ENCODE peak calls at places on chromosome 16, in eight cellular contexts. P, Q, J, R, W, C, G and A are unnamed samples.

GRCh38 chr16:59973966-59974365 is 1239.8 kb upstream of the GOT2 start:
- DNase-seq in P (no peak), Q (no peak), J (no peak), R (no peak), W (no peak), C (no peak), G (no peak), A (no peak)

GRCh38 chr16:11135167-11135973 is 120.6 kb downstream of the SOCS1 start:
- DNase-seq in P (peak; percentile 61), Q (no peak), J (peak; percentile 64), R (no peak), W (no peak), C (no peak), G (no peak), A (no peak)

GRCh38 chr16:31099860-31100638 is 5.5 kb upstream of the VKORC1 start:
- DNase-seq in P (no peak), Q (no peak), J (no peak), R (no peak), W (no peak), C (no peak), G (no peak), A (no peak)

GRCh38 chr16:73116576-73116975 is 68.6 kb upstream of the ZFHX3 start:
- DNase-seq in P (no peak), Q (no peak), J (no peak), R (no peak), W (no peak), C (no peak), G (no peak), A (no peak)

GRCh38 chr16:85653226-85653917 is 35.4 kb downstream of the GINS2 start:
- DNase-seq in P (no peak), Q (no peak), J (no peak), R (no peak), W (no peak), C (no peak), G (no peak), A (no peak)

GRCh38 chr16:81616321-81617020 is 162.6 kb upstream of the PLCG2 start:
- DNase-seq in P (peak; percentile 88), Q (peak; percentile 60), J (peak; percentile 81), R (peak; percentile 65), W (peak; percentile 90), C (no peak), G (no peak), A (peak; percentile 33)

GRCh38 chr16:72934661-72935403 is 113.1 kb downstream of the ZFHX3 start:
- DNase-seq in P (peak; percentile 72), Q (no peak), J (peak; percentile 32), R (no peak), W (no peak), C (no peak), G (no peak), A (no peak)

GRCh38 chr16:16048904-16049582 is 99.6 kb downstream of the ABCC1 start:
- DNase-seq in P (no peak), Q (no peak), J (no peak), R (no peak), W (no peak), C (no peak), G (no peak), A (no peak)

GRCh38 chr16:15052747-15053476 is 3.0 kb downstream of the NTAN1 start:
- DNase-seq in P (no peak), Q (no peak), J (peak; percentile 25), R (no peak), W (no peak), C (no peak), G (no peak), A (no peak)

GRCh38 chr16:26627958-26628357 is 438.8 kb upstream of the C16orf82 start:
- DNase-seq in P (no peak), Q (no peak), J (no peak), R (no peak), W (no peak), C (no peak), G (no peak), A (no peak)

GRCh38 chr16:49354101-49354500 is 19.5 kb upstream of the C16orf78 start:
- DNase-seq in P (no peak), Q (no peak), J (no peak), R (no peak), W (no peak), C (no peak), G (no peak), A (no peak)

GRCh38 chr16:49351119-49351518 is 22.5 kb upstream of the C16orf78 start:
- DNase-seq in P (no peak), Q (no peak), J (no peak), R (peak; percentile 23), W (no peak), C (no peak), G (no peak), A (no peak)

GRCh38 chr16:49354991-49355390 is 18.6 kb upstream of the C16orf78 start:
- DNase-seq in P (no peak), Q (no peak), J (no peak), R (no peak), W (no peak), C (no peak), G (no peak), A (no peak)

GRCh38 chr16:49353650-49354049 is 20.0 kb upstream of the C16orf78 start:
- DNase-seq in P (peak; percentile 5), Q (no peak), J (no peak), R (no peak), W (no peak), C (no peak), G (no peak), A (no peak)

DNA sequence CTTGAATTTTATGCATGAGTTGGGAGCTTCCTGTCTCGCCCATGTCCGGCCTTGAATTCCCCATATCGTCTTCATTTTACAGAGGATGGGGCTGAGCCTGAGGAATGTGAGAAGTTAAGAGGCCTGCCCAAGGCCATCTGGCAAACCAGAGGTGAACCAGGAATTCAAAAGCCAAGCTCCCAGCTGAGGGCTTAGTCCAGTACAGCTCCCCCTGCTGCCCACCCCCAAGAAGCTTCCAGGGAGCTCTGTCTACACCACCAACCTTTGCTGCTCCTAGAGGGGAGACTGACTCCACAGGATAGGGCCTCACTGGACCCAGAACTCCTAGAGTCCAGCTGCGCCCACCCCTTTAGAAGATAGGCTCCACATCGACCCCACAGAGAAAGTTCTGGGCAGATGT is 20.7 kb upstream of the C16orf78 start:
- DNase-seq in P (peak; percentile 2), Q (no peak), J (peak; percentile 6), R (peak; percentile 44), W (no peak), C (no peak), G (peak; percentile 67), A (no peak)
- TF ChIP-seq CTCF in P (peak; percentile 21), Q (no peak), J (peak; percentile 26), R (peak; percentile 39), W (peak; percentile 12), C (peak; percentile 31), G (peak; percentile 81), A (no peak)

GRCh38 chr16:68343137-68343536 is 32.3 kb downstream of the PRMT7 start:
- DNase-seq in P (no peak), Q (no peak), J (no peak), R (no peak), W (no peak), C (no peak), G (no peak), A (no peak)
- TF ChIP-seq CTCF in P (no peak), Q (no peak), J (no peak), R (no peak), W (no peak), C (no peak), G (no peak), A (no peak)

GRCh38 chr16:580141-580945 is 9.5 kb upstream of the RAB40C start:
- DNase-seq in P (no peak), Q (no peak), J (no peak), R (no peak), W (no peak), C (no peak), G (no peak), A (no peak)

GRCh38 chr16:577796-578195 is 8.0 kb downstream of the PIGQ start:
- DNase-seq in P (no peak), Q (no peak), J (no peak), R (no peak), W (no peak), C (no peak), G (no peak), A (no peak)

GRCh38 chr16:580946-581498 is 8.8 kb upstream of the RAB40C start:
- DNase-seq in P (no peak), Q (no peak), J (no peak), R (no peak), W (no peak), C (no peak), G (no peak), A (no peak)

GRCh38 chr16:578232-578869 is 8.6 kb downstream of the PIGQ start:
- DNase-seq in P (no peak), Q (no peak), J (no peak), R (no peak), W (no peak), C (no peak), G (no peak), A (no peak)

DNA sequence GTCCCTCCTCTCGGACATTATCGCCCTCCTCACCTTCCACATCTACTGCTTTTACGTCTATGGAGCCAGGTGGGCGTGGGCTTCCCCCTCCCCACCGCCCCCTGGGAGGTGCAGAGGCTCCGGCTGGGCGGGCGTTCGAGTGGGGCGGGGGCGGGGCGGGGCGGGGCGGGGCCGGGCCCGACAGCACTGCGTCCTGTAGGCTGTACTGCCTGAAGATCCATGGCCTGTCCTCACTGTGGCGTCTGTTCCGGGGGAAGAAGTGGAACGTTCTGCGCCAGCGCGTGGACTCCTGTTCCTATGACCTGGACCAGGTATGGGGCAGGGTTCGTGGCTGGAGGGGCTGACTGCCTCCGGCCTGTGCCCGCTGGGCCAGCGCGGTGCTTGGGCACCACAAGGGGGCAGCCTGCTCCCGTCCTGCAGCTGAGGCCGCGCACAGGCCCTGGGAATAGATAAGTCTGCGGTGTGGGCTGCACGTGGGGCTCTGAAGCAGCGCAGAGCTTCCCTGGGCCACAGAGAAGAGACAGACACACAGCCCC is 9.2 kb downstream of the PIGQ start:
- DNase-seq in P (peak; percentile 88), Q (peak; percentile 74), J (peak; percentile 76), R (peak; percentile 84), W (no peak), C (no peak), G (peak; percentile 94), A (peak; percentile 82)
- TF ChIP-seq CTCF in P (peak; percentile 92), Q (peak; percentile 75), J (peak; percentile 78), R (peak; percentile 80), W (peak; percentile 64), C (peak; percentile 74), G (peak; percentile 96), A (no peak)

DNA sequence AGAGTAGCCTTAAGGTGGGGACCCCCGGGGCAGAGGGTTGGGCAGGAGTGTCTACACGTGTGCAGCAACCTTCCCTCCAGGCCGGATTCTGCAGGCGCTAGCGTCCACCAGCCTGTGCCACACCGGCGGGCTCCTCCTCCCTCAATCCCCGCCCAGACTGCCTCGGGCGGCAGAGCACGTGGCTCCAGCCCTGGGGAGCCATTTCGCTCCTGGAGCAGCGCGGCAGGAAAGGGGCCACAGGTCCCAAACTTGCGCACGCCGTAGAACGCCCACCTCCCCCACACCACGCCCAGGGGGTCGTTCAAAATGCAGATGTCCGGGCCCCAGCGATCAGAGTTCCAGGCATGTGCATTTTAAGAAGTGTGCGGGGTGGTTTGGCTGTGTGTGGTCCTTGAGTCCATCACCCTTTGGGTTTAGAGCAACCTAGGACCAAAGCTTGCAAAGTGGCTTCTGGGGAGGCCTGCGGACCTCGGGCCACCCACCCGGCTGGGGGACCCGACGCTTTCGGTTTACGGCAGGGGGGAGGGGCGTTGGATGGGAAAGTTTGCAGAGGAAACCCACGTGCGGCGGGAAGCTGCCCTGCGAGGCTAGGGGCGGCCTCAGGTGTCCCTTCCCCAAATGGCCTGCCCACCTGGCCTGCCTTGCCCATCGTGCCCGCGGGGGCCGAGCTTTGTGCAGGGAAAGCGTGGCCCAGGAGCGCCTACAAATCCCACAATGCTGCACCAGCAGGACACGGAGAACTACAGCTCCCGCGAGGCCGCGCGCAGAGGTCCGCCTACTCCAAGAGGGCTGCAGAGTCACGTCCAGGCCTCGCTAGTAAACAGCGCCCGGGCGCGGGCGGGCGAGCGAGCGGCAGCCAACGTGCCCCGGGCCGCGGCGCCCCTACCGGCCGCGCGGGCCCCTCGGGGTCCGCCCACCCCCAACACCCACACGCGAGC is 1.4 kb downstream of the TFAP4 start:
- DNase-seq in P (peak; percentile 93), Q (peak; percentile 96), J (peak; percentile 89), R (peak; percentile 89), W (peak; percentile 96), C (peak; percentile 76), G (peak; percentile 91), A (peak; percentile 82)
- TF ChIP-seq CTCF in P (no peak), Q (no peak), J (no peak), R (no peak), W (peak; percentile 38), C (no peak), G (no peak), A (no peak)